ENCODE peak calls at places on chromosomes 13 and 19, in seven cellular contexts. A, U, Q, H, T, S and Z are unnamed samples.
A peak's percentile ranks its signal among the peaks of the same experiment; 100 is the strongest.

GRCh38 chr19:50823389-50824042 is at the start of gene KLK1:
- DNase-seq in H (no peak), S (no peak), A (no peak), Q (no peak), T (no peak), U (no peak), Z (no peak)

GRCh38 chr19:29697523-29698261 is 17.4 kb downstream of the C19orf12 start:
- DNase-seq in S (no peak), A (no peak), H (no peak), T (no peak), U (no peak), Q (no peak), Z (no peak)

GRCh38 chr13:31310781-31311180 is 111.0 kb downstream of the B3GLCT start:
- DNase-seq in A (peak; percentile 35), S (no peak), Q (no peak), T (no peak), H (no peak), U (no peak), Z (no peak)

GRCh38 chr19:8631425-8631819 is 989 bp downstream of the NFILZ start:
- DNase-seq in H (no peak), A (no peak), T (peak; percentile 21), U (peak; percentile 75), Q (no peak), S (no peak), Z (no peak)

GRCh38 chr19:1766800-1767352 is 13.6 kb downstream of the ONECUT3 start:
- DNase-seq in H (no peak), S (peak; percentile 43), T (no peak), A (no peak), U (no peak), Q (no peak), Z (no peak)

GRCh38 chr19:19626516-19627441 is 1.2 kb downstream of the LPAR2 start:
- DNase-seq in T (no peak), H (no peak), A (no peak), Q (no peak), U (no peak), S (no peak), Z (no peak)

GRCh38 chr13:73000027-73000674 is 58.7 kb upstream of the KLF5 start:
- DNase-seq in S (peak; percentile 7), H (no peak), Q (no peak), T (no peak), A (no peak), U (peak; percentile 12), Z (no peak)

GRCh38 chr13:113962386-113962785 is 11.5 kb downstream of the C13orf46 start:
- DNase-seq in Q (no peak), U (no peak), H (no peak), T (no peak), A (no peak), S (no peak), Z (no peak)

GRCh38 chr19:40872209-40872608 is 9.8 kb downstream of the CYP2A7 start:
- DNase-seq in A (no peak), S (no peak), T (no peak), H (no peak), Q (no peak), U (no peak), Z (no peak)

GRCh38 chr19:6088677-6089063 is 21.6 kb downstream of the RFX2 start:
- DNase-seq in S (no peak), A (no peak), T (no peak), H (no peak), U (no peak), Q (no peak), Z (no peak)

GRCh38 chr13:33105387-33106005 is 89.3 kb downstream of the KL start:
- DNase-seq in S (no peak), A (no peak), U (no peak), Q (no peak), T (no peak), H (no peak), Z (no peak)

GRCh38 chr13:59877933-59878332 is 285.8 kb downstream of the DIAPH3 start:
- DNase-seq in H (no peak), T (no peak), A (no peak), Q (no peak), S (no peak), U (no peak), Z (no peak)

GRCh38 chr19:55962186-55962585 is 14.6 kb downstream of the NLRP8 start:
- DNase-seq in A (no peak), U (no peak), Q (no peak), T (no peak), S (no peak), H (no peak), Z (no peak)

GRCh38 chr19:1773173-1773572 is 19.9 kb downstream of the ONECUT3 start:
- DNase-seq in Q (no peak), H (no peak), U (no peak), S (no peak), T (no peak), A (no peak), Z (no peak)

GRCh38 chr13:95745752-95746151 is 68.8 kb downstream of the DNAJC3 start:
- DNase-seq in Q (no peak), A (no peak), U (no peak), T (no peak), S (no peak), H (no peak), Z (no peak)

GRCh38 chr19:10769533-10770491 is 51.9 kb downstream of the DNM2 start:
- DNase-seq in H (no peak), S (peak; percentile 35), U (peak; percentile 48), Q (no peak), T (peak; percentile 75), A (peak; percentile 69), Z (no peak)

GRCh38 chr19:40613669-40614594 is 12.8 kb downstream of the LTBP4 start:
- DNase-seq in S (peak; percentile 93), H (peak; percentile 76), A (peak; percentile 96), U (peak; percentile 93), Q (peak; percentile 65), T (no peak), Z (peak; percentile 89)

GRCh38 chr13:99285432-99286182 is 21.6 kb downstream of the GPR183 start:
- DNase-seq in H (no peak), Q (no peak), A (no peak), T (no peak), S (no peak), U (no peak), Z (no peak)